ENCODE peak calls at places on chromosomes 6 and 20, in eight cellular contexts. One of them, this sample, is unnamed. For H3K27me3 and H3K4me1, the result is how much of the 10 kb centered on the place peaks cover.

GRCh38 chr20:47502801-47503239 is 1.1 kb downstream of the NCOA3 start:
- DNase-seq in Panc1: no peak
- DNase-seq in upper lobe of left lung: no peak
- DNase-seq in left lung: no peak
- DNase-seq in cardiac muscle cell: peak
- DNase-seq in A673: peak
- DNase-seq in colonic mucosa: peak
- DNase-seq in thoracic aorta: no peak
- DNase-seq in this sample: no peak

GRCh38 chr6:8889514-8889913 is 454.2 kb upstream of the SLC35B3 start:
- DNase-seq in thoracic aorta: no peak
- DNase-seq in cardiac muscle cell: no peak
- DNase-seq in Panc1: no peak
- DNase-seq in colonic mucosa: no peak
- DNase-seq in upper lobe of left lung: no peak
- DNase-seq in left lung: no peak
- DNase-seq in A673: no peak
- DNase-seq in this sample: no peak

GRCh38 chr6:87277123-87277522 is 45.3 kb upstream of the SMIM8 start:
- DNase-seq in cardiac muscle cell: peak
- DNase-seq in A673: peak
- DNase-seq in thoracic aorta: no peak
- DNase-seq in left lung: no peak
- DNase-seq in upper lobe of left lung: no peak
- DNase-seq in Panc1: no peak
- DNase-seq in colonic mucosa: no peak
- DNase-seq in this sample: no peak

GRCh38 chr6:7042056-7042653 is 65.6 kb upstream of the RREB1 start:
- DNase-seq in thoracic aorta: no peak
- DNase-seq in cardiac muscle cell: peak
- DNase-seq in colonic mucosa: peak
- DNase-seq in A673: no peak
- DNase-seq in upper lobe of left lung: no peak
- DNase-seq in left lung: peak
- DNase-seq in Panc1: no peak
- DNase-seq in this sample: peak

GRCh38 chr6:41336824-41337223 is 1.4 kb downstream of the NCR2 start:
- DNase-seq in upper lobe of left lung: no peak
- DNase-seq in colonic mucosa: no peak
- DNase-seq in thoracic aorta: no peak
- DNase-seq in A673: peak
- DNase-seq in left lung: no peak
- DNase-seq in cardiac muscle cell: no peak
- DNase-seq in Panc1: no peak
- DNase-seq in this sample: no peak

GRCh38 chr6:29694637-29695036 is 13.7 kb upstream of the ZFP57 start:
- DNase-seq in cardiac muscle cell: no peak
- DNase-seq in A673: no peak
- DNase-seq in colonic mucosa: no peak
- DNase-seq in Panc1: no peak
- DNase-seq in upper lobe of left lung: no peak
- DNase-seq in thoracic aorta: no peak
- DNase-seq in left lung: no peak
- DNase-seq in this sample: no peak

GRCh38 chr6:156866181-156866862 is 89.1 kb downstream of the ARID1B start:
- DNase-seq in cardiac muscle cell: peak
- DNase-seq in left lung: no peak
- DNase-seq in thoracic aorta: no peak
- DNase-seq in Panc1: no peak
- DNase-seq in colonic mucosa: no peak
- DNase-seq in upper lobe of left lung: no peak
- DNase-seq in A673: no peak
- DNase-seq in this sample: no peak

GRCh38 chr6:161271343-161272019 is 2.4 kb downstream of the AGPAT4 start:
- DNase-seq in upper lobe of left lung: no peak
- DNase-seq in colonic mucosa: peak
- DNase-seq in A673: no peak
- DNase-seq in Panc1: no peak
- DNase-seq in left lung: no peak
- DNase-seq in cardiac muscle cell: no peak
- DNase-seq in thoracic aorta: no peak
- DNase-seq in this sample: no peak

GRCh38 chr20:38706482-38706881 is 17.8 kb upstream of the SLC32A1 start:
- DNase-seq in Panc1: no peak
- DNase-seq in left lung: no peak
- DNase-seq in cardiac muscle cell: no peak
- DNase-seq in colonic mucosa: no peak
- DNase-seq in A673: no peak
- DNase-seq in upper lobe of left lung: peak
- DNase-seq in thoracic aorta: no peak
- DNase-seq in this sample: no peak

GRCh38 chr6:41878246-41878645 is 16.9 kb downstream of the USP49 start:
- DNase-seq in A673: no peak
- DNase-seq in left lung: no peak
- DNase-seq in colonic mucosa: no peak
- DNase-seq in upper lobe of left lung: no peak
- DNase-seq in Panc1: no peak
- DNase-seq in cardiac muscle cell: peak
- DNase-seq in thoracic aorta: no peak
- DNase-seq in this sample: no peak

GRCh38 chr6:138410972-138411667 is 7.1 kb downstream of the HEBP2 start:
- DNase-seq in A673: no peak
- DNase-seq in thoracic aorta: no peak
- DNase-seq in left lung: no peak
- DNase-seq in cardiac muscle cell: peak
- DNase-seq in colonic mucosa: no peak
- DNase-seq in Panc1: peak
- DNase-seq in upper lobe of left lung: no peak
- DNase-seq in this sample: no peak

GRCh38 chr6:24667378-24667803 is 514 bp downstream of the ACOT13 start:
- DNase-seq in Panc1: no peak
- DNase-seq in upper lobe of left lung: no peak
- DNase-seq in A673: peak
- DNase-seq in colonic mucosa: peak
- DNase-seq in cardiac muscle cell: peak
- DNase-seq in left lung: no peak
- DNase-seq in thoracic aorta: no peak
- DNase-seq in this sample: no peak

GRCh38 chr6:27414300-27414699 is 25.7 kb downstream of the ZNF391 start:
- DNase-seq in colonic mucosa: no peak
- DNase-seq in upper lobe of left lung: no peak
- DNase-seq in cardiac muscle cell: no peak
- DNase-seq in Panc1: no peak
- DNase-seq in thoracic aorta: no peak
- DNase-seq in A673: no peak
- DNase-seq in left lung: no peak
- DNase-seq in this sample: no peak

GRCh38 chr6:218153-219018 is 73.9 kb upstream of the DUSP22 start:
- DNase-seq in Panc1: no peak
- DNase-seq in left lung: no peak
- DNase-seq in colonic mucosa: no peak
- DNase-seq in thoracic aorta: no peak
- DNase-seq in A673: no peak
- DNase-seq in upper lobe of left lung: no peak
- DNase-seq in cardiac muscle cell: no peak
- DNase-seq in this sample: no peak

GRCh38 chr6:43083041-43083669 is 7.0 kb downstream of the PTK7 start:
- DNase-seq in upper lobe of left lung: no peak
- DNase-seq in A673: no peak
- DNase-seq in thoracic aorta: no peak
- DNase-seq in cardiac muscle cell: no peak
- DNase-seq in left lung: no peak
- DNase-seq in colonic mucosa: no peak
- DNase-seq in Panc1: no peak
- DNase-seq in this sample: no peak

GRCh38 chr20:57092112-57092899 is 174.1 kb downstream of the BMP7 start:
- DNase-seq in upper lobe of left lung: peak
- DNase-seq in cardiac muscle cell: peak
- DNase-seq in A673: peak
- DNase-seq in thoracic aorta: no peak
- DNase-seq in Panc1: no peak
- DNase-seq in colonic mucosa: peak
- DNase-seq in left lung: peak
- DNase-seq in this sample: peak
- TF ChIP-seq CTCF in upper lobe of left lung: peak
- TF ChIP-seq CTCF in cardiac muscle cell: peak
- TF ChIP-seq CTCF in A673: peak
- TF ChIP-seq CTCF in thoracic aorta: peak
- TF ChIP-seq CTCF in Panc1: peak
- TF ChIP-seq CTCF in colonic mucosa: peak
- TF ChIP-seq CTCF in left lung: peak
- TF ChIP-seq CTCF in this sample: peak

GRCh38 chr6:21413428-21413827 is 180.1 kb upstream of the SOX4 start:
- DNase-seq in cardiac muscle cell: no peak
- DNase-seq in thoracic aorta: no peak
- DNase-seq in Panc1: no peak
- DNase-seq in colonic mucosa: no peak
- DNase-seq in upper lobe of left lung: no peak
- DNase-seq in A673: no peak
- DNase-seq in left lung: no peak
- DNase-seq in this sample: no peak

GRCh38 chr6:21409231-21409630 is 184.3 kb upstream of the SOX4 start:
- DNase-seq in Panc1: no peak
- DNase-seq in left lung: no peak
- DNase-seq in cardiac muscle cell: no peak
- DNase-seq in thoracic aorta: no peak
- DNase-seq in A673: no peak
- DNase-seq in colonic mucosa: no peak
- DNase-seq in upper lobe of left lung: no peak
- DNase-seq in this sample: no peak

GRCh38 chr6:21414065-21414464 is 179.5 kb upstream of the SOX4 start:
- DNase-seq in colonic mucosa: no peak
- DNase-seq in thoracic aorta: no peak
- DNase-seq in A673: no peak
- DNase-seq in left lung: no peak
- DNase-seq in upper lobe of left lung: no peak
- DNase-seq in Panc1: no peak
- DNase-seq in cardiac muscle cell: no peak
- DNase-seq in this sample: no peak
- H3K27me3 ChIP-seq in colonic mucosa: under half
- H3K27me3 ChIP-seq in thoracic aorta: under half
- H3K27me3 ChIP-seq in A673: under half
- H3K27me3 ChIP-seq in left lung: under half
- H3K27me3 ChIP-seq in upper lobe of left lung: under half
- H3K27me3 ChIP-seq in Panc1: under half
- H3K27me3 ChIP-seq in cardiac muscle cell: under half
- H3K27me3 ChIP-seq in this sample: under half

DNA sequence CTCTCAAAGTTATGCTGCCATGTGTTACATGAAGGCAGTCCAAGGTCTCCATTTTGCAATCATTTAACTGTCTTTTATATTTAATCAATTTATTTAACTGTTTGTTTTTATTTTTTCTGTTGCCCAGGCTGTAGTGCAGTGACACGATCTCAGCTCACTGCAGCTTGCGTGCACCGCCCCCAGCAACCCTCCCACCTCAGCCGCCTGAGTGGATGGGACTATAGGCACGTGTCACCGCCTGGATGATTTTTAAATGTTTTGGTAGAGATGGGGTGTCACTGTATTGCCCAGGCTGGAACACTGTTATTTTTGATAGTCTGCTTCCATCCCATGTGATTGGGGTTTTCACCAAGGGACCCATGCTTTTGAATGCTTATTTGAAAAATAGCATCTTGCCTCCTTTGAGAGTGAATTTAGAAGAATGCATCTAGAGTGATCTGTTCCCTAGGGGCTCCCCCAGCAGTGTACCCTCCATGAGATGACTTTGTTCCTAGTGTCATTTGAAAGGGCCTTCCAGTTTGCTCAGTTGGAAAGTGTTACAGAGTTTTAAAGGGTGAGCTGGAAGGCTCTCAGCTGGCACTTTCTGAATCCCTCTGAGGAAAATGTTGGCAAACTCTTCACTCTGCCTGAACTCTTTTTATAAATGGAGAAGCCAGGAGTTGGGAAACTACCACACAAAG is 143.3 kb downstream of the JARID2 start:
- DNase-seq in colonic mucosa: no peak
- DNase-seq in A673: no peak
- DNase-seq in thoracic aorta: no peak
- DNase-seq in left lung: no peak
- DNase-seq in Panc1: no peak
- DNase-seq in upper lobe of left lung: peak
- DNase-seq in cardiac muscle cell: peak
- DNase-seq in this sample: no peak
- H3K4me1 ChIP-seq in colonic mucosa: under half
- H3K4me1 ChIP-seq in A673: half or more
- H3K4me1 ChIP-seq in thoracic aorta: under half
- H3K4me1 ChIP-seq in left lung: half or more
- H3K4me1 ChIP-seq in Panc1: under half
- H3K4me1 ChIP-seq in upper lobe of left lung: under half
- H3K4me1 ChIP-seq in cardiac muscle cell: half or more
- H3K4me1 ChIP-seq in this sample: half or more

GRCh38 chr6:5357486-5357885 is 96.2 kb downstream of the FARS2 start:
- DNase-seq in Panc1: no peak
- DNase-seq in A673: no peak
- DNase-seq in upper lobe of left lung: no peak
- DNase-seq in colonic mucosa: no peak
- DNase-seq in thoracic aorta: no peak
- DNase-seq in cardiac muscle cell: no peak
- DNase-seq in left lung: no peak
- DNase-seq in this sample: no peak
- TF ChIP-seq CTCF in Panc1: no peak
- TF ChIP-seq CTCF in A673: no peak
- TF ChIP-seq CTCF in upper lobe of left lung: no peak
- TF ChIP-seq CTCF in colonic mucosa: no peak
- TF ChIP-seq CTCF in thoracic aorta: no peak
- TF ChIP-seq CTCF in cardiac muscle cell: no peak
- TF ChIP-seq CTCF in left lung: no peak
- TF ChIP-seq CTCF in this sample: no peak

GRCh38 chr20:33518071-33518470 is 28.2 kb downstream of the CBFA2T2 start:
- DNase-seq in thoracic aorta: no peak
- DNase-seq in colonic mucosa: no peak
- DNase-seq in left lung: no peak
- DNase-seq in upper lobe of left lung: no peak
- DNase-seq in cardiac muscle cell: peak
- DNase-seq in A673: peak
- DNase-seq in Panc1: no peak
- DNase-seq in this sample: no peak

GRCh38 chr20:33521461-33521860 is 31.6 kb downstream of the CBFA2T2 start:
- DNase-seq in upper lobe of left lung: no peak
- DNase-seq in thoracic aorta: no peak
- DNase-seq in A673: no peak
- DNase-seq in cardiac muscle cell: no peak
- DNase-seq in Panc1: no peak
- DNase-seq in colonic mucosa: no peak
- DNase-seq in left lung: no peak
- DNase-seq in this sample: no peak

GRCh38 chr20:33524261-33524660 is 34.4 kb downstream of the CBFA2T2 start:
- DNase-seq in upper lobe of left lung: no peak
- DNase-seq in cardiac muscle cell: no peak
- DNase-seq in A673: no peak
- DNase-seq in Panc1: no peak
- DNase-seq in left lung: no peak
- DNase-seq in colonic mucosa: no peak
- DNase-seq in thoracic aorta: no peak
- DNase-seq in this sample: no peak

GRCh38 chr20:33526769-33527168 is 36.9 kb downstream of the CBFA2T2 start:
- DNase-seq in left lung: no peak
- DNase-seq in colonic mucosa: no peak
- DNase-seq in upper lobe of left lung: no peak
- DNase-seq in thoracic aorta: no peak
- DNase-seq in cardiac muscle cell: no peak
- DNase-seq in A673: no peak
- DNase-seq in Panc1: no peak
- DNase-seq in this sample: no peak

GRCh38 chr20:33522256-33522820 is 32.4 kb downstream of the CBFA2T2 start:
- DNase-seq in Panc1: no peak
- DNase-seq in cardiac muscle cell: no peak
- DNase-seq in thoracic aorta: no peak
- DNase-seq in colonic mucosa: no peak
- DNase-seq in upper lobe of left lung: no peak
- DNase-seq in left lung: no peak
- DNase-seq in A673: no peak
- DNase-seq in this sample: no peak
- H3K27me3 ChIP-seq in Panc1: under half
- H3K27me3 ChIP-seq in cardiac muscle cell: under half
- H3K27me3 ChIP-seq in thoracic aorta: under half
- H3K27me3 ChIP-seq in colonic mucosa: under half
- H3K27me3 ChIP-seq in upper lobe of left lung: under half
- H3K27me3 ChIP-seq in left lung: under half
- H3K27me3 ChIP-seq in A673: under half
- H3K27me3 ChIP-seq in this sample: under half